ENCODE peak calls at places on chromosomes 7 and 10, in four cellular contexts. One of them, this sample, is unnamed.

GRCh38 chr7:128831994-128832879 is 2.0 kb downstream of the FLNC start:
- DNase-seq in AG09309: no peak
- DNase-seq in tibial nerve: no peak
- DNase-seq in right atrium auricular region: no peak
- DNase-seq in this sample: peak; percentile 72

GRCh38 chr10:67971311-67971710 is 86.9 kb downstream of the SIRT1 start:
- DNase-seq in right atrium auricular region: no peak
- DNase-seq in AG09309: no peak
- DNase-seq in tibial nerve: no peak
- DNase-seq in this sample: no peak

GRCh38 chr10:19200211-19200610 is 151.6 kb downstream of the MALRD1 start:
- DNase-seq in tibial nerve: no peak
- DNase-seq in right atrium auricular region: no peak
- DNase-seq in AG09309: no peak
- DNase-seq in this sample: no peak

GRCh38 chr7:101739757-101740398 is 77.5 kb upstream of the CUX1 start:
- DNase-seq in right atrium auricular region: no peak
- DNase-seq in AG09309: no peak
- DNase-seq in tibial nerve: no peak
- DNase-seq in this sample: no peak

GRCh38 chr10:103748020-103748419 is 107.4 kb downstream of the SH3PXD2A start:
- DNase-seq in tibial nerve: no peak
- DNase-seq in right atrium auricular region: no peak
- DNase-seq in AG09309: no peak
- DNase-seq in this sample: no peak

GRCh38 chr10:118698421-118698820 is 56.3 kb downstream of the CACUL1 start:
- DNase-seq in right atrium auricular region: no peak
- DNase-seq in tibial nerve: peak; percentile 15
- DNase-seq in AG09309: no peak
- DNase-seq in this sample: peak; percentile 71

GRCh38 chr10:5563991-5564536 is 39.3 kb downstream of the CALML3 start:
- DNase-seq in tibial nerve: no peak
- DNase-seq in AG09309: no peak
- DNase-seq in right atrium auricular region: no peak
- DNase-seq in this sample: peak; percentile 35

GRCh38 chr10:119619215-119619614 is 22.5 kb upstream of the TIAL1 start:
- DNase-seq in right atrium auricular region: no peak
- DNase-seq in tibial nerve: no peak
- DNase-seq in AG09309: no peak
- DNase-seq in this sample: no peak

GRCh38 chr10:66928000-66928770 is 2.3 kb downstream of the LRRTM3 start:
- DNase-seq in AG09309: no peak
- DNase-seq in tibial nerve: no peak
- DNase-seq in right atrium auricular region: no peak
- DNase-seq in this sample: no peak

GRCh38 chr10:63681965-63682704 is 160.9 kb downstream of the REEP3 start:
- DNase-seq in AG09309: peak; percentile 99
- DNase-seq in tibial nerve: peak; percentile 85
- DNase-seq in right atrium auricular region: no peak
- DNase-seq in this sample: peak; percentile 45

GRCh38 chr7:13882051-13882450 is 107.4 kb downstream of the ETV1 start:
- DNase-seq in tibial nerve: no peak
- DNase-seq in AG09309: no peak
- DNase-seq in right atrium auricular region: no peak
- DNase-seq in this sample: no peak

GRCh38 chr7:151017370-151017952 is 6.8 kb downstream of the ATG9B start:
- DNase-seq in tibial nerve: no peak
- DNase-seq in AG09309: no peak
- DNase-seq in right atrium auricular region: no peak
- DNase-seq in this sample: no peak
- H3K4me3 ChIP-seq in tibial nerve: no peak overlapping the region
- H3K4me3 ChIP-seq in AG09309: no peak overlapping the region
- H3K4me3 ChIP-seq in right atrium auricular region: no peak overlapping the region
- H3K4me3 ChIP-seq in this sample: no peak overlapping the region

DNA sequence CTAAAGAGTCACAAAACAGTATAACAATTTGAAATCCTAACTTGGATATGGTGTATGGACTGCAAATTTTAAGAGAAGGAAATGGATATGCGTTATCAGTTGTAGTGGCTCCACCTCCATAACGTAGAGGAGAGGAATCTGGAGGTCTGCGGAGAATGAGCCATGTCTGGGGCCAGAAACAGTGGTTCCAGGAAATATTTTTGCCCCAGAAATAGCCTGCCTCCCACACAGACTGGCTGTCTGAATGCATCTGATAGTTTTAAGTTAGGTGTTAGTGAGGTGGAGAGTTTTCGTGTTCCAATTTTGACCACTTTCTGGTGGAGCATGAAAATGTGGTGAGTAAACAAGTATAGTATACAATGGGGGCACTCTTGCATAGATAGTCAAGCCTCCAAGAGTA is 1.6 kb downstream of the PHTF2 start:
- DNase-seq in right atrium auricular region: no peak
- DNase-seq in tibial nerve: no peak
- DNase-seq in AG09309: no peak
- DNase-seq in this sample: no peak
- H3K4me3 ChIP-seq in right atrium auricular region: no peak overlapping the region
- H3K4me3 ChIP-seq in tibial nerve: peak overlapping the region; percentile 83
- H3K4me3 ChIP-seq in AG09309: no peak overlapping the region
- H3K4me3 ChIP-seq in this sample: no peak overlapping the region

GRCh38 chr10:46019170-46019528 is 11.3 kb downstream of the NCOA4 start:
- DNase-seq in right atrium auricular region: no peak
- DNase-seq in AG09309: no peak
- DNase-seq in tibial nerve: no peak
- DNase-seq in this sample: no peak

GRCh38 chr10:46019541-46020343 is 10.7 kb downstream of the NCOA4 start:
- DNase-seq in right atrium auricular region: no peak
- DNase-seq in AG09309: no peak
- DNase-seq in tibial nerve: peak; percentile 12
- DNase-seq in this sample: no peak

GRCh38 chr10:46022978-46023702 is 7.3 kb downstream of the NCOA4 start:
- DNase-seq in right atrium auricular region: peak; percentile 90
- DNase-seq in AG09309: peak; percentile 82
- DNase-seq in tibial nerve: peak; percentile 76
- DNase-seq in this sample: peak; percentile 91

GRCh38 chr10:46020344-46020656 is 10.1 kb downstream of the NCOA4 start:
- DNase-seq in right atrium auricular region: no peak
- DNase-seq in tibial nerve: no peak
- DNase-seq in AG09309: no peak
- DNase-seq in this sample: no peak

GRCh38 chr10:46020871-46021553 is 9.4 kb downstream of the NCOA4 start:
- DNase-seq in AG09309: peak; percentile 83
- DNase-seq in tibial nerve: no peak
- DNase-seq in right atrium auricular region: no peak
- DNase-seq in this sample: peak; percentile 55
- H3K4me3 ChIP-seq in AG09309: no peak overlapping the region
- H3K4me3 ChIP-seq in tibial nerve: no peak overlapping the region
- H3K4me3 ChIP-seq in right atrium auricular region: no peak overlapping the region
- H3K4me3 ChIP-seq in this sample: no peak overlapping the region

GRCh38 chr7:47992446-47992845 is 13.0 kb upstream of the HUS1 start:
- DNase-seq in right atrium auricular region: no peak
- DNase-seq in AG09309: no peak
- DNase-seq in tibial nerve: no peak
- DNase-seq in this sample: no peak

GRCh38 chr7:47988496-47989386 is 9.3 kb upstream of the HUS1 start:
- DNase-seq in AG09309: no peak
- DNase-seq in right atrium auricular region: no peak
- DNase-seq in tibial nerve: no peak
- DNase-seq in this sample: peak; percentile 16

GRCh38 chr7:47990592-47990991 is 11.2 kb upstream of the HUS1 start:
- DNase-seq in AG09309: no peak
- DNase-seq in right atrium auricular region: no peak
- DNase-seq in tibial nerve: no peak
- DNase-seq in this sample: no peak

GRCh38 chr7:47991741-47992311 is 12.4 kb upstream of the HUS1 start:
- DNase-seq in right atrium auricular region: peak; percentile 86
- DNase-seq in AG09309: no peak
- DNase-seq in tibial nerve: peak; percentile 81
- DNase-seq in this sample: peak; percentile 77

GRCh38 chr7:47991270-47991669 is 11.9 kb upstream of the HUS1 start:
- DNase-seq in tibial nerve: no peak
- DNase-seq in AG09309: no peak
- DNase-seq in right atrium auricular region: no peak
- DNase-seq in this sample: no peak
- H3K4me3 ChIP-seq in tibial nerve: no peak overlapping the region
- H3K4me3 ChIP-seq in AG09309: no peak overlapping the region
- H3K4me3 ChIP-seq in right atrium auricular region: no peak overlapping the region
- H3K4me3 ChIP-seq in this sample: no peak overlapping the region

GRCh38 chr10:69319911-69320316 is 41.6 kb downstream of the HK1 start:
- DNase-seq in right atrium auricular region: no peak
- DNase-seq in tibial nerve: no peak
- DNase-seq in AG09309: no peak
- DNase-seq in this sample: no peak
- H3K4me3 ChIP-seq in right atrium auricular region: peak overlapping the region; percentile 93
- H3K4me3 ChIP-seq in tibial nerve: peak overlapping the region; percentile 96
- H3K4me3 ChIP-seq in AG09309: peak overlapping the region; percentile 91
- H3K4me3 ChIP-seq in this sample: peak overlapping the region; percentile 89

DNA sequence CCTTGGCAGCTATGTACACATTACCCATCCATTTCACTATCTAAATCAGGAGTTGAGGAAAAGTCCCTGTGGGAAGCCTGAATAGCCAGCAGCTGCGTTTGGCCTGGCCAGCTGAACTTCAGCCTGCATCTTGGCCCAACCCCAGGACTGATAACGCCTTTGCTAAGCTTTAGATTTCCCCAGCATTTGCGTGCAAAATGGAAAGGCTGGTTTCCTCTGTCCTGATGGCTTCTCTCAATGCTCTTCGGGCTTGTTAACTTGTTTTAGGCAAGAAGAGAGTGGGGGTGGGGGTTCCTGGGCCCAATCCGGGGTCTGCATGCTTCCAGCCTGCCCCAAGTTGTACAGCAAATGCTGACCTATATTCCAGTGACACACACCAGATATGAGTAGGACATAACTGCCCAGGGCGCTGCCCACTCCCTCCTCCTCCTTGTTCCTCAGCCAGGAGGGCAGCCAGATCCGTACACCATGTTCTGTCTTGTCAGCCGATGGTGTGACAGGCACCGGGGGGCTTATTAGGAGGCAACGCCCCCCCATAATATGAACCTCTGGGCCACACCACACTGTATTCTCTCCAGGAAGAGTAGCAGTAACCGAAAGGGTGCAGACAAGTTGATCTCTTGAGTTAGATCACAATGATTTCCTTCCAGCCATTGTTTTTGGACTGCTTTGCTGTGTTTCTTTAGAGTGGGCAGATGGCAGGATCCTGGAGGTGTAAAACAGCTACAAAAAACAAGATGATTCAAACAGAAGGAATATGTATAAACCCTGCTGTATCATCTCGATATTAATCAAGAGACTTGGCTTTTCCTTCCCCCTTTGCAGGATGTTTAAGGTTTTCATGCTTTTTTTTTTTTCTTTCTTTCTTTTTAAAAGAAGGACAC is 339.0 kb downstream of the RNLS start:
- DNase-seq in AG09309: no peak
- DNase-seq in right atrium auricular region: peak; percentile 78
- DNase-seq in tibial nerve: no peak
- DNase-seq in this sample: peak; percentile 43
- H3K4me3 ChIP-seq in AG09309: no peak overlapping the region
- H3K4me3 ChIP-seq in right atrium auricular region: no peak overlapping the region
- H3K4me3 ChIP-seq in tibial nerve: no peak overlapping the region
- H3K4me3 ChIP-seq in this sample: no peak overlapping the region

GRCh38 chr10:86363184-86363832 is 3.3 kb downstream of the GRID1 start:
- DNase-seq in tibial nerve: no peak
- DNase-seq in right atrium auricular region: no peak
- DNase-seq in AG09309: no peak
- DNase-seq in this sample: no peak
- H3K4me3 ChIP-seq in tibial nerve: peak overlapping the region; percentile 1
- H3K4me3 ChIP-seq in right atrium auricular region: no peak overlapping the region
- H3K4me3 ChIP-seq in AG09309: no peak overlapping the region
- H3K4me3 ChIP-seq in this sample: no peak overlapping the region

DNA sequence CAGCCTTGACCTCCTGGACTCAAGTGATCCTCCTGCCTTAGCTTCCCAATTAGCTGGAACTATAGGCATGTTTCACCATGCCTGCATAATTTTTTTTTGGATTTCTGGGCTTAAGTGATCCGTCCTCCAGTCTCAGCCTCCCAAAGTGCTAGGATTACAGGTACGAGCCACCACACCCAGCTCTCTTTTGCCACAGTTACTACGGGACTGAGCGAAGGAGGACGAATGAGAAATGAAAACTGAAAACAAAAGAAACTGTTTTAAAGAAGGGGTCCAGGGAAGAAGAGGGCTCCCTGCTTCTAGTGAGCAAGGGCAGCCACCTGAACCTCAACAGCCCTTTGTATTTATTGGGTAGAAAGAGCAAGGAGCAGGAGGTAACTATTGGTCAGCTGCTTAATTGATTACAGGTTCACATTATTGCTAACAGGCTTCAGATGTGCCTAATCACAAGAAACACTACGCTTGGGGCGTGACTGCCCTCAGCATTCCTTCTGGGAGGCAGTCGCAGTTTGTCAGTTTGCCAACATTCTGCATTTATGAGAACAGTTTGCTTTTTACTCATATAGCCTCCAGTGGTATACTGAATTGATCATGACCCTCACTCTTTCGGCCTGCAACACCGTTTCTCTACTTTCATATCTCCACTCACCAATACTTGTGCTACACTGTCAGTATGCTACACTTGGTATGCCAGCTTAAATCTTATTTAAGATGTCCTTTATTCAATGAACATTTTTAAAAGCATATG is 676.8 kb downstream of the DNAJB9 start:
- DNase-seq in AG09309: peak; percentile 2
- DNase-seq in tibial nerve: no peak
- DNase-seq in right atrium auricular region: no peak
- DNase-seq in this sample: no peak
- H3K4me3 ChIP-seq in AG09309: no peak overlapping the region
- H3K4me3 ChIP-seq in tibial nerve: no peak overlapping the region
- H3K4me3 ChIP-seq in right atrium auricular region: no peak overlapping the region
- H3K4me3 ChIP-seq in this sample: no peak overlapping the region

GRCh38 chr7:94374721-94375120 is 20.0 kb upstream of the COL1A2 start:
- DNase-seq in right atrium auricular region: no peak
- DNase-seq in tibial nerve: no peak
- DNase-seq in AG09309: no peak
- DNase-seq in this sample: peak; percentile 54

GRCh38 chr7:94375713-94376112 is 19.0 kb upstream of the COL1A2 start:
- DNase-seq in right atrium auricular region: no peak
- DNase-seq in AG09309: peak; percentile 96
- DNase-seq in tibial nerve: peak; percentile 41
- DNase-seq in this sample: peak; percentile 98

GRCh38 chr7:94376281-94376680 is 18.4 kb upstream of the COL1A2 start:
- DNase-seq in AG09309: no peak
- DNase-seq in right atrium auricular region: no peak
- DNase-seq in tibial nerve: no peak
- DNase-seq in this sample: no peak

GRCh38 chr7:94374231-94374630 is 20.5 kb upstream of the COL1A2 start:
- DNase-seq in AG09309: peak; percentile 90
- DNase-seq in tibial nerve: peak; percentile 76
- DNase-seq in right atrium auricular region: peak; percentile 81
- DNase-seq in this sample: peak; percentile 96

DNA sequence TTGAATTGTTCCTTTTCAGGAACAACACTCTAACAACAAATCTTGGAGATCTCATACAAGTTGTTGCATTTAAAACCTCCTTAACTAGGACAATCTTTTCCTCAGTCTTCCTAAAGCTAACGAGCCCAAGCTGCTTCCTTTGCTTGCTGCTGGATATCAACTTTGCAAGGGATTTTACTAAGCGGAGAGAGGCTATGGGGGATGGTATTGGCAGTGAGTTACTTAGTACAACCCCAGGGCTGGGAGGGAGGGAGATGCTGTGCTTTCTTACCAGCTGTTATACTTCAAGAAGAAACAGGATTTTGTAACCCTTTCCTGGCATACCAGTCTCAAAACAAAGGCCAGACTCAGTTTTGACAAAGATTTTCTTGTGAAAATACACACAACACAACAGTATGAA is 19.5 kb upstream of the COL1A2 start:
- DNase-seq in tibial nerve: peak; percentile 71
- DNase-seq in AG09309: peak; percentile 96
- DNase-seq in right atrium auricular region: peak; percentile 72
- DNase-seq in this sample: peak; percentile 97
- H3K4me3 ChIP-seq in tibial nerve: no peak overlapping the region
- H3K4me3 ChIP-seq in AG09309: peak overlapping the region; percentile 14
- H3K4me3 ChIP-seq in right atrium auricular region: no peak overlapping the region
- H3K4me3 ChIP-seq in this sample: peak overlapping the region; percentile 33

This sample was measured in astrocyte of the spinal cord.